ENCODE peak calls at places on chromosome 2, in five cellular contexts. J is posterior vena cava; Y is NCI-H510A treated with DMSO at 0.1 percent for 48 hours; P is HS-5; K is Jurkat, Clone E6-1. Z is an unnamed sample.
A peak's percentile ranks its signal among the peaks of the same experiment; 100 is the strongest.

GRCh38 chr2:45771251-45771650 is 119.8 kb downstream of the PRKCE start:
- DNase-seq in J (peak; percentile 85), Y (peak; percentile 38), P (no peak), K (no peak), Z (no peak)

GRCh38 chr2:74233648-74234047 is 35.2 kb downstream of the MTHFD2 start:
- DNase-seq in J (no peak), Y (no peak), P (no peak), K (no peak), Z (no peak)

GRCh38 chr2:118185210-118186109 is 97.2 kb downstream of the INSIG2 start:
- DNase-seq in J (peak; percentile 89), Y (peak; percentile 72), P (peak; percentile 20), K (peak; percentile 24), Z (no peak)

GRCh38 chr2:38274286-38275276 is 102.5 kb downstream of the ATL2 start:
- DNase-seq in J (no peak), Y (peak; percentile 50), P (peak; percentile 70), K (peak; percentile 49), Z (peak; percentile 63)

GRCh38 chr2:46776687-46777327 is 138.8 kb downstream of the MCFD2 start:
- DNase-seq in J (peak; percentile 68), Y (peak; percentile 33), P (no peak), K (peak; percentile 7), Z (no peak)

GRCh38 chr2:215299337-215299859 is 12.5 kb upstream of the ATIC start:
- DNase-seq in J (no peak), Y (no peak), P (no peak), K (no peak), Z (no peak)

GRCh38 chr2:126244937-126245336 is 411.0 kb upstream of the GYPC start:
- DNase-seq in J (no peak), Y (peak; percentile 33), P (no peak), K (peak; percentile 47), Z (no peak)

GRCh38 chr2:17355608-17356329 is 162.5 kb downstream of the RAD51AP2 start:
- DNase-seq in J (no peak), Y (no peak), P (no peak), K (no peak), Z (no peak)

Z was measured in foreskin keratinocyte.